ENCODE peak calls at places on chromosomes 6 and 20, in nine cellular contexts. One of them, this sample, is unnamed. For H3K4me1 and H3K9me2, the result is how much of the 10 kb centered on the place peaks cover.

GRCh38 chr6:84428300-84428907 is 201.0 kb upstream of the CEP162 start:
- DNase-seq in GM23338: peak
- DNase-seq in GM23248: peak
- DNase-seq in HCT116: peak
- DNase-seq in OCI-LY7: peak
- DNase-seq in PC-3: peak
- DNase-seq in Karpas-422: peak
- DNase-seq in PC-9: peak
- DNase-seq in SK-N-SH: peak
- DNase-seq in this sample: peak

GRCh38 chr20:56359212-56360132 is 698 bp downstream of the FAM210B start:
- DNase-seq in GM23338: peak
- DNase-seq in GM23248: peak
- DNase-seq in HCT116: no peak
- DNase-seq in OCI-LY7: no peak
- DNase-seq in PC-3: peak
- DNase-seq in Karpas-422: no peak
- DNase-seq in PC-9: peak
- DNase-seq in SK-N-SH: peak
- DNase-seq in this sample: peak

GRCh38 chr20:17612975-17613327 is 43.1 kb downstream of the DSTN start:
- DNase-seq in GM23338: no peak
- DNase-seq in GM23248: no peak
- DNase-seq in HCT116: no peak
- DNase-seq in OCI-LY7: no peak
- DNase-seq in PC-3: no peak
- DNase-seq in Karpas-422: no peak
- DNase-seq in PC-9: no peak
- DNase-seq in SK-N-SH: peak
- DNase-seq in this sample: peak

GRCh38 chr20:23294166-23294565 is 56.4 kb upstream of the NXT1 start:
- DNase-seq in GM23338: no peak
- DNase-seq in GM23248: no peak
- DNase-seq in HCT116: no peak
- DNase-seq in OCI-LY7: no peak
- DNase-seq in PC-3: no peak
- DNase-seq in Karpas-422: no peak
- DNase-seq in PC-9: no peak
- DNase-seq in SK-N-SH: no peak
- DNase-seq in this sample: no peak

GRCh38 chr6:12058164-12058926 is 46.2 kb downstream of the HIVEP1 start:
- DNase-seq in GM23338: no peak
- DNase-seq in GM23248: no peak
- DNase-seq in HCT116: no peak
- DNase-seq in OCI-LY7: no peak
- DNase-seq in PC-3: no peak
- DNase-seq in Karpas-422: no peak
- DNase-seq in PC-9: no peak
- DNase-seq in SK-N-SH: no peak
- DNase-seq in this sample: no peak

GRCh38 chr20:58893355-58894151 is 41.0 kb downstream of the GNAS start:
- DNase-seq in GM23338: no peak
- DNase-seq in GM23248: peak
- DNase-seq in HCT116: no peak
- DNase-seq in OCI-LY7: no peak
- DNase-seq in PC-3: no peak
- DNase-seq in Karpas-422: peak
- DNase-seq in PC-9: no peak
- DNase-seq in SK-N-SH: no peak
- DNase-seq in this sample: no peak

GRCh38 chr20:64049060-64049886 is at the start of gene SOX18:
- DNase-seq in GM23338: peak
- DNase-seq in GM23248: peak
- DNase-seq in HCT116: no peak
- DNase-seq in OCI-LY7: no peak
- DNase-seq in PC-3: peak
- DNase-seq in Karpas-422: no peak
- DNase-seq in PC-9: peak
- DNase-seq in SK-N-SH: peak
- DNase-seq in this sample: peak

GRCh38 chr20:13708234-13708633 is 69.5 kb upstream of the TASP1 start:
- DNase-seq in GM23338: no peak
- DNase-seq in GM23248: no peak
- DNase-seq in HCT116: no peak
- DNase-seq in OCI-LY7: no peak
- DNase-seq in PC-3: no peak
- DNase-seq in Karpas-422: no peak
- DNase-seq in PC-9: no peak
- DNase-seq in SK-N-SH: no peak
- DNase-seq in this sample: no peak

GRCh38 chr6:150176152-150176551 is 33.3 kb downstream of the PPP1R14C start:
- DNase-seq in GM23338: no peak
- DNase-seq in GM23248: no peak
- DNase-seq in HCT116: no peak
- DNase-seq in OCI-LY7: no peak
- DNase-seq in PC-3: no peak
- DNase-seq in Karpas-422: no peak
- DNase-seq in PC-9: peak
- DNase-seq in SK-N-SH: no peak
- DNase-seq in this sample: no peak

GRCh38 chr20:25309395-25310267 is 61.7 kb downstream of the PYGB start:
- DNase-seq in GM23338: no peak
- DNase-seq in GM23248: peak
- DNase-seq in HCT116: peak
- DNase-seq in OCI-LY7: no peak
- DNase-seq in PC-3: peak
- DNase-seq in Karpas-422: no peak
- DNase-seq in PC-9: peak
- DNase-seq in SK-N-SH: peak
- DNase-seq in this sample: peak

GRCh38 chr6:30053682-30054081 is 7.4 kb upstream of the POLR1H start:
- DNase-seq in GM23338: no peak
- DNase-seq in GM23248: no peak
- DNase-seq in HCT116: no peak
- DNase-seq in OCI-LY7: no peak
- DNase-seq in PC-3: no peak
- DNase-seq in Karpas-422: peak
- DNase-seq in PC-9: no peak
- DNase-seq in SK-N-SH: no peak
- DNase-seq in this sample: no peak

GRCh38 chr6:56387621-56388413 is 140.4 kb upstream of the COL21A1 start:
- DNase-seq in GM23338: no peak
- DNase-seq in GM23248: no peak
- DNase-seq in HCT116: no peak
- DNase-seq in OCI-LY7: no peak
- DNase-seq in PC-3: peak
- DNase-seq in Karpas-422: no peak
- DNase-seq in PC-9: peak
- DNase-seq in SK-N-SH: no peak
- DNase-seq in this sample: peak

GRCh38 chr20:41340327-41341055 is at the start of gene LPIN3:
- DNase-seq in GM23338: peak
- DNase-seq in GM23248: peak
- DNase-seq in HCT116: peak
- DNase-seq in OCI-LY7: peak
- DNase-seq in PC-3: peak
- DNase-seq in Karpas-422: peak
- DNase-seq in PC-9: peak
- DNase-seq in SK-N-SH: peak
- DNase-seq in this sample: peak

GRCh38 chr6:11212625-11213024 is 19.8 kb downstream of the NEDD9 start:
- DNase-seq in GM23338: no peak
- DNase-seq in GM23248: peak
- DNase-seq in HCT116: no peak
- DNase-seq in OCI-LY7: no peak
- DNase-seq in PC-3: peak
- DNase-seq in Karpas-422: no peak
- DNase-seq in PC-9: peak
- DNase-seq in SK-N-SH: no peak
- DNase-seq in this sample: no peak

GRCh38 chr6:109456710-109457595 is 1.4 kb upstream of the MICAL1 start:
- DNase-seq in GM23338: peak
- DNase-seq in GM23248: peak
- DNase-seq in HCT116: no peak
- DNase-seq in OCI-LY7: no peak
- DNase-seq in PC-3: peak
- DNase-seq in Karpas-422: no peak
- DNase-seq in PC-9: no peak
- DNase-seq in SK-N-SH: no peak
- DNase-seq in this sample: no peak

GRCh38 chr6:109457596-109457996 is 2.0 kb upstream of the MICAL1 start:
- DNase-seq in GM23338: no peak
- DNase-seq in GM23248: peak
- DNase-seq in HCT116: no peak
- DNase-seq in OCI-LY7: no peak
- DNase-seq in PC-3: no peak
- DNase-seq in Karpas-422: no peak
- DNase-seq in PC-9: no peak
- DNase-seq in SK-N-SH: no peak
- DNase-seq in this sample: no peak

GRCh38 chr6:109455161-109455501 is 441 bp downstream of the MICAL1 start:
- DNase-seq in GM23338: peak
- DNase-seq in GM23248: peak
- DNase-seq in HCT116: no peak
- DNase-seq in OCI-LY7: peak
- DNase-seq in PC-3: no peak
- DNase-seq in Karpas-422: no peak
- DNase-seq in PC-9: no peak
- DNase-seq in SK-N-SH: no peak
- DNase-seq in this sample: peak

GRCh38 chr6:109455502-109456282 is at the start of gene MICAL1:
- DNase-seq in GM23338: peak
- DNase-seq in GM23248: peak
- DNase-seq in HCT116: no peak
- DNase-seq in OCI-LY7: peak
- DNase-seq in PC-3: peak
- DNase-seq in Karpas-422: peak
- DNase-seq in PC-9: peak
- DNase-seq in SK-N-SH: peak
- DNase-seq in this sample: peak

GRCh38 chr6:109456283-109456583 is 661 bp upstream of the MICAL1 start:
- DNase-seq in GM23338: peak
- DNase-seq in GM23248: no peak
- DNase-seq in HCT116: no peak
- DNase-seq in OCI-LY7: no peak
- DNase-seq in PC-3: no peak
- DNase-seq in Karpas-422: no peak
- DNase-seq in PC-9: no peak
- DNase-seq in SK-N-SH: no peak
- DNase-seq in this sample: no peak
- H3K4me3 ChIP-seq in GM23338: peak
- H3K4me3 ChIP-seq in GM23248: peak
- H3K4me3 ChIP-seq in HCT116: peak
- H3K4me3 ChIP-seq in OCI-LY7: peak
- H3K4me3 ChIP-seq in PC-3: peak
- H3K4me3 ChIP-seq in Karpas-422: peak
- H3K4me3 ChIP-seq in PC-9: peak
- H3K4me3 ChIP-seq in SK-N-SH: peak
- H3K4me3 ChIP-seq in this sample: peak

GRCh38 chr20:45343867-45344721 is 4.1 kb downstream of the SDC4 start:
- DNase-seq in GM23338: no peak
- DNase-seq in GM23248: peak
- DNase-seq in HCT116: peak
- DNase-seq in OCI-LY7: no peak
- DNase-seq in PC-3: peak
- DNase-seq in Karpas-422: no peak
- DNase-seq in PC-9: peak
- DNase-seq in SK-N-SH: no peak
- DNase-seq in this sample: peak
- H3K4me1 ChIP-seq in GM23338: half or more
- H3K4me1 ChIP-seq in GM23248: half or more
- H3K4me1 ChIP-seq in HCT116: half or more
- H3K4me1 ChIP-seq in OCI-LY7: under half
- H3K4me1 ChIP-seq in PC-3: half or more
- H3K4me1 ChIP-seq in Karpas-422: under half
- H3K4me1 ChIP-seq in PC-9: half or more
- H3K4me1 ChIP-seq in SK-N-SH: half or more
- H3K4me1 ChIP-seq in this sample: half or more

GRCh38 chr6:13953061-13953705 is 28.4 kb downstream of the RNF182 start:
- DNase-seq in GM23338: no peak
- DNase-seq in GM23248: peak
- DNase-seq in HCT116: peak
- DNase-seq in OCI-LY7: no peak
- DNase-seq in PC-3: peak
- DNase-seq in Karpas-422: no peak
- DNase-seq in PC-9: no peak
- DNase-seq in SK-N-SH: no peak
- DNase-seq in this sample: no peak
- H3K9me2 ChIP-seq in GM23338: under half
- H3K9me2 ChIP-seq in GM23248: under half
- H3K9me2 ChIP-seq in HCT116: under half
- H3K9me2 ChIP-seq in OCI-LY7: under half
- H3K9me2 ChIP-seq in PC-3: under half
- H3K9me2 ChIP-seq in Karpas-422: under half
- H3K9me2 ChIP-seq in PC-9: under half
- H3K9me2 ChIP-seq in SK-N-SH: under half
- H3K9me2 ChIP-seq in this sample: under half

DNA sequence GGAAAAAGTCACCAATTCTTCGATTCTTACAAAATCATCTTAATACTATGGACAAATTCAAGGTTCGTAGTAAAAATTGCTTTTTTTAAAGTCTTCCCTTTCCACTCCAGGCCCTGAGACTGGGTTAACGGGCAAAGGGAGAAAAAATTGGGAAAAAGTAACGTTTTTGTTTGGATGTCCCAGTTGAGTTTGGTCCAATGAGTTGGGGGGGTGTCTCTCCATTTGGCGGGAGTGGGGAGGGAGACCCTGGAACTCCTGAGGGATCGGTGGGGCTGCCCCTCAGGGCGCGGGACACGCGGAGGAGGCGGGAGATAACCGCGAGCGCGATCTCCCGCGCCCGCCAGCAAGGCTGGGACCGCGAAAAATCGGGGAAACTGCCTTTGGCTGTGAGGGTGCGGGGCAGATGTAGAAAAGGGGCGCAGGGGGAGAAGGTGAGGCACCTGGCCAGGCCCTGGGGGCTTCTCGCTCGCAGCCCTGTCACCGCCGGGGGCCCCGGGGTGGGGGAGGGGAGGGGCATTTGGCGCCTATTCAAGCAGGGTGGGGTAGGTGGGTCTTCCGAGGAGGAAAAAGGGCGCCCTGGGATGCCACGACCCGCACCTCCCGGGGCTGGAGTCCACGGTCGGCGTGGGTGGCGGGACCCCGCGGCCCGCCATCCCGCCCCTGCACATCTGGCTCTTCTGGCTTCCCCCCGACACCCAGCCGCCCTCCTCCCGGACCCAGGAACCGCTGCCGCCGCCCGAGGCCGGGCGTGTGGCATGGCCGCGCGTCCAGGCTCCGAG is 663 bp downstream of the FBXO5 start:
- DNase-seq in GM23338: peak
- DNase-seq in GM23248: no peak
- DNase-seq in HCT116: no peak
- DNase-seq in OCI-LY7: peak
- DNase-seq in PC-3: no peak
- DNase-seq in Karpas-422: peak
- DNase-seq in PC-9: no peak
- DNase-seq in SK-N-SH: peak
- DNase-seq in this sample: peak
- H3K4me3 ChIP-seq in GM23338: peak
- H3K4me3 ChIP-seq in GM23248: peak
- H3K4me3 ChIP-seq in HCT116: peak
- H3K4me3 ChIP-seq in OCI-LY7: peak
- H3K4me3 ChIP-seq in PC-3: peak
- H3K4me3 ChIP-seq in Karpas-422: peak
- H3K4me3 ChIP-seq in PC-9: peak
- H3K4me3 ChIP-seq in SK-N-SH: peak
- H3K4me3 ChIP-seq in this sample: peak

GRCh38 chr20:36852187-36852586 is 23.8 kb upstream of the TLDC2 start:
- DNase-seq in GM23338: no peak
- DNase-seq in GM23248: peak
- DNase-seq in HCT116: no peak
- DNase-seq in OCI-LY7: peak
- DNase-seq in PC-3: no peak
- DNase-seq in Karpas-422: peak
- DNase-seq in PC-9: no peak
- DNase-seq in SK-N-SH: no peak
- DNase-seq in this sample: no peak
- H3K4me1 ChIP-seq in GM23338: under half
- H3K4me1 ChIP-seq in GM23248: half or more
- H3K4me1 ChIP-seq in HCT116: under half
- H3K4me1 ChIP-seq in OCI-LY7: half or more
- H3K4me1 ChIP-seq in PC-3: under half
- H3K4me1 ChIP-seq in Karpas-422: half or more
- H3K4me1 ChIP-seq in PC-9: under half
- H3K4me1 ChIP-seq in SK-N-SH: under half
- H3K4me1 ChIP-seq in this sample: under half